ENCODE peak calls at places on chromosomes 2 and 18, in five cellular contexts. N, F, J, S and K are unnamed samples.

GRCh38 chr2:86396304-86396785 is 44.8 kb upstream of the KDM3A start:
- DNase-seq in N (no peak), S (no peak), J (peak; percentile 52), F (peak; percentile 48), K (no peak)

GRCh38 chr2:20144861-20145260 is 80.1 kb downstream of the SDC1 start:
- DNase-seq in S (no peak), N (no peak), J (no peak), F (no peak), K (no peak)

GRCh38 chr2:151766421-151767153 is 32.3 kb upstream of the NEB start:
- DNase-seq in N (no peak), S (peak; percentile 61), J (peak; percentile 15), F (peak; percentile 36), K (no peak)

GRCh38 chr18:75241705-75242104 is 31.1 kb downstream of the TSHZ1 start:
- DNase-seq in J (no peak), N (no peak), S (no peak), F (no peak), K (no peak)

GRCh38 chr2:9001229-9001628 is 2.3 kb downstream of the MBOAT2 start:
- DNase-seq in S (no peak), N (peak; percentile 43), J (peak; percentile 47), F (peak; percentile 79), K (no peak)

GRCh38 chr2:120919771-120920437 is 184.2 kb downstream of the GLI2 start:
- DNase-seq in F (no peak), S (no peak), N (no peak), J (no peak), K (no peak)

GRCh38 chr2:219001577-219002394 is 8.6 kb upstream of the CRYBA2 start:
- DNase-seq in S (no peak), F (no peak), J (no peak), N (peak; percentile 99), K (no peak)

GRCh38 chr2:216286616-216287231 is 85.6 kb downstream of the MARCHF4 start:
- DNase-seq in S (no peak), N (no peak), F (no peak), J (no peak), K (no peak)

GRCh38 chr2:192515937-192516336 is 321.2 kb upstream of the TMEFF2 start:
- DNase-seq in N (no peak), J (no peak), S (no peak), F (no peak), K (no peak)

GRCh38 chr2:239061824-239062560 is 214.1 kb downstream of the TWIST2 start:
- DNase-seq in J (no peak), S (no peak), N (no peak), F (no peak), K (no peak)

GRCh38 chr2:134245340-134245984 is 8.4 kb upstream of the MGAT5 start:
- DNase-seq in S (peak; percentile 71), N (peak; percentile 56), F (peak; percentile 75), J (peak; percentile 59), K (peak; percentile 27)

GRCh38 chr2:217789736-217790181 is 213.0 kb downstream of the TNS1 start:
- DNase-seq in F (no peak), N (no peak), J (no peak), S (peak; percentile 12), K (no peak)

GRCh38 chr2:41913311-41913710 is 134.5 kb upstream of the PKDCC start:
- DNase-seq in S (no peak), F (no peak), N (no peak), J (no peak), K (no peak)

GRCh38 chr2:50953021-50953420 is 78.9 kb downstream of the NRXN1 start:
- DNase-seq in N (no peak), F (peak; percentile 32), S (no peak), J (peak; percentile 90), K (no peak)

GRCh38 chr2:175432021-175432420 is 250.5 kb upstream of the ATP5MC3 start:
- DNase-seq in S (no peak), F (no peak), N (peak; percentile 92), J (no peak), K (no peak)

GRCh38 chr2:27353762-27354596 is 2.6 kb downstream of the GTF3C2 start:
- DNase-seq in N (no peak), F (no peak), J (no peak), S (no peak), K (no peak)

GRCh38 chr2:28231110-28231621 is 161.5 kb upstream of the FOSL2 start:
- DNase-seq in F (no peak), S (no peak), N (no peak), J (peak; percentile 69), K (no peak)

GRCh38 chr18:30987479-30988241 is 54.9 kb downstream of the DSC3 start:
- DNase-seq in J (peak; percentile 75), N (no peak), S (no peak), F (no peak), K (no peak)

GRCh38 chr2:182924311-182924710 is 57.9 kb upstream of the FRZB start:
- DNase-seq in S (no peak), J (no peak), F (no peak), N (no peak), K (no peak)

GRCh38 chr18:36813111-36813752 is 15.6 kb downstream of the TPGS2 start:
- DNase-seq in F (no peak), J (no peak), N (no peak), S (no peak), K (no peak)

GRCh38 chr2:105782123-105782522 is 37.4 kb downstream of the NCK2 start:
- DNase-seq in N (no peak), S (no peak), F (no peak), J (no peak), K (no peak)

GRCh38 chr18:12779043-12779442 is 76.2 kb downstream of the PSMG2 start:
- DNase-seq in S (no peak), N (no peak), J (no peak), F (no peak), K (no peak)

GRCh38 chr2:47119001-47119400 is 36.1 kb downstream of the STPG4 start:
- DNase-seq in F (peak; percentile 67), N (no peak), J (peak; percentile 81), S (no peak), K (peak; percentile 24)

GRCh38 chr18:54387631-54388030 is 29.9 kb downstream of the C18orf54 start:
- DNase-seq in J (peak; percentile 70), F (no peak), N (no peak), S (no peak), K (no peak)

GRCh38 chr2:134406311-134406710 is 152.4 kb downstream of the MGAT5 start:
- DNase-seq in J (peak; percentile 26), N (no peak), S (no peak), F (no peak), K (no peak)